ENCODE peak calls at places on chromosome X, in six cellular contexts. M, D, W, O, Q and V are unnamed samples.

GRCh38 chrX:97159916-97160800 is 276.4 kb downstream of the RPA4 start:
- DNase-seq in M (no peak), D (no peak), W (no peak), O (peak; percentile 17), Q (no peak), V (no peak)

GRCh38 chrX:55008571-55009358 is 8.6 kb downstream of the APEX2 start:
- DNase-seq in M (no peak), D (no peak), W (peak; percentile 42), O (no peak), Q (no peak), V (no peak)

GRCh38 chrX:134501942-134502341 is 42.0 kb downstream of the HPRT1 start:
- DNase-seq in M (no peak), D (no peak), W (no peak), O (no peak), Q (no peak), V (no peak)

GRCh38 chrX:110320588-110320987 is 2.7 kb upstream of the AMMECR1 start:
- DNase-seq in M (no peak), D (no peak), W (no peak), O (peak; percentile 12), Q (no peak), V (no peak)

GRCh38 chrX:13898603-13899002 is 81.7 kb upstream of the GPM6B start:
- DNase-seq in M (no peak), D (no peak), W (no peak), O (no peak), Q (no peak), V (no peak)

GRCh38 chrX:40653535-40653934 is 6.2 kb upstream of the CXorf38 start:
- DNase-seq in M (no peak), D (no peak), W (no peak), O (no peak), Q (no peak), V (no peak)

GRCh38 chrX:49172280-49172780 is 632 bp downstream of the PLP2 start:
- DNase-seq in M (no peak), D (no peak), W (peak; percentile 21), O (peak; percentile 57), Q (peak; percentile 83), V (no peak)

GRCh38 chrX:119758682-119759332 is 419 bp downstream of the SOWAHD start:
- DNase-seq in M (no peak), D (no peak), W (peak; percentile 3), O (peak; percentile 36), Q (no peak), V (no peak)

GRCh38 chrX:3184176-3184930 is 143.1 kb downstream of the ARSF start:
- DNase-seq in M (no peak), D (no peak), W (no peak), O (no peak), Q (no peak), V (no peak)

GRCh38 chrX:75061701-75062100 is 94.4 kb downstream of the ABCB7 start:
- DNase-seq in M (no peak), D (no peak), W (no peak), O (no peak), Q (no peak), V (no peak)

GRCh38 chrX:43661521-43662240 is 5.6 kb downstream of the MAOA start:
- DNase-seq in M (no peak), D (no peak), W (no peak), O (no peak), Q (no peak), V (no peak)

GRCh38 chrX:102651968-102652744 is 873 bp downstream of the GPRASP1 start:
- DNase-seq in M (no peak), D (no peak), W (peak; percentile 18), O (peak; percentile 69), Q (no peak), V (no peak)

GRCh38 chrX:76538860-76539259 is 111.3 kb downstream of the MAGEE1 start:
- DNase-seq in M (no peak), D (no peak), W (no peak), O (peak; percentile 27), Q (no peak), V (no peak)

GRCh38 chrX:12396584-12396983 is 258.3 kb downstream of the FRMPD4 start:
- DNase-seq in M (no peak), D (no peak), W (no peak), O (no peak), Q (no peak), V (no peak)

GRCh38 chrX:46788902-46789301 is 30.0 kb upstream of the SLC9A7 start:
- DNase-seq in M (no peak), D (no peak), W (no peak), O (peak; percentile 11), Q (no peak), V (no peak)

GRCh38 chrX:12988797-12989196 is 13.9 kb downstream of the TMSB4X start:
- DNase-seq in M (no peak), D (no peak), W (peak; percentile 73), O (no peak), Q (no peak), V (no peak)

GRCh38 chrX:106022238-106022637 is 16.3 kb downstream of the SERPINA7 start:
- DNase-seq in M (no peak), D (no peak), W (no peak), O (no peak), Q (no peak), V (no peak)

GRCh38 chrX:153333271-153333670 is 682 bp upstream of the ZNF275 start:
- DNase-seq in M (no peak), D (no peak), W (no peak), O (no peak), Q (no peak), V (no peak)

GRCh38 chrX:129577473-129577872 is 37.4 kb downstream of the OCRL start:
- DNase-seq in M (no peak), D (no peak), W (peak; percentile 71), O (no peak), Q (no peak), V (no peak)

GRCh38 chrX:29691044-29691443 is 524.3 kb upstream of the MAGEB2 start:
- DNase-seq in M (no peak), D (no peak), W (no peak), O (no peak), Q (no peak), V (no peak)

GRCh38 chrX:150465856-150466775 is 102.3 kb upstream of the MTM1 start:
- DNase-seq in M (no peak), D (no peak), W (no peak), O (no peak), Q (no peak), V (no peak)

GRCh38 chrX:940691-941090 is 271.8 kb downstream of the CRLF2 start:
- DNase-seq in M (no peak), D (peak; percentile 24), W (no peak), O (no peak), Q (no peak), V (no peak)

GRCh38 chrX:68571292-68572256 is 72.7 kb downstream of the YIPF6 start:
- DNase-seq in M (peak; percentile 39), D (no peak), W (no peak), O (no peak), Q (no peak), V (no peak)

DNA sequence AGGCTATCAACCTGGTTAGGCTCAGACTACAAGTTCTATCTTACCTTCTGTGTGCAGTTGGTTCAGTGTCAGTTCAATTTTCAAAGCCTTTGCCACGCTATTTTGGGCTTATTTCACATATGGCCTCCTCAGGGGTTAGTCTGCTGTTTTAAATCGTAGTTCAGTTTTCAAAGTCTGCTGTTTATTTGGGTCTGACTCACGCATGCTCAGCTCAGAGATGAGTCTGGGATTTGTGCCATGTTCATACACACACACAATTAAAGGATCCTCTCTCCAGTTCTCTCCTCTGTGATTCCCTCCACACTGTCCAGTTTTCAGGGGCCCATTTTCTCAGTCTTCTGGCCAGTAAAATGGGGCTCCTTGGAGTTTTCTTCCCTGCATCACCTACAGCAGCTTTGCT is 32.2 kb upstream of the ZFX start:
- DNase-seq in M (no peak), D (no peak), W (peak; percentile 37), O (no peak), Q (no peak), V (no peak)
- TF ChIP-seq POLR2AphosphoS5 in M (no peak), D (peak; percentile 16), W (no peak), O (no peak), Q (no peak), V (no peak)

GRCh38 chrX:45517090-45517973 is 316.7 kb upstream of the DIPK2B start:
- DNase-seq in M (no peak), D (no peak), W (peak; percentile 58), O (peak; percentile 33), Q (no peak), V (no peak)

GRCh38 chrX:45515262-45516215 is 314.9 kb upstream of the DIPK2B start:
- DNase-seq in M (no peak), D (no peak), W (peak; percentile 67), O (peak; percentile 44), Q (peak; percentile 79), V (peak; percentile 96)

GRCh38 chrX:45508459-45508858 is 307.8 kb upstream of the DIPK2B start:
- DNase-seq in M (no peak), D (no peak), W (peak; percentile 57), O (no peak), Q (no peak), V (no peak)

GRCh38 chrX:45518552-45518951 is 317.9 kb upstream of the DIPK2B start:
- DNase-seq in M (no peak), D (no peak), W (peak; percentile 6), O (no peak), Q (no peak), V (no peak)

DNA sequence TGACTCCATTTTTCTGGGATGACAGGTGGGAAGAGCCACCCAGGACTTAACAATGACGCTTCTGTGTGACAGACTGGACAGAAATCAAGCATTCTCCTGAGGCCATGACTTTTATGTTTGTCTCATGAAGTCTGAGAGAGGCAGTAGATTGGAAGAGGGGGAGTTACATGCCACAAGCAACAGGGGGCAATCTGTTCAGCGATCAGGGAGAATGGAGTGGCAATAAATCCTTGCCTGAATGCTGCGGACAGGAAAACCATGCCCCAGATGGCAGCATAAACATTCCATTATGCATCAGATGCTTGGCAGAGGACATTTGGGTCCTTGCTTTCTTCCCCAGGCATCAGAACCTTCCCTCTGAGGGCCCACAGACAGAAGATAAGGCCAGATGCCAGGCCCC is 312.4 kb upstream of the DIPK2B start:
- DNase-seq in M (no peak), D (no peak), W (no peak), O (no peak), Q (no peak), V (no peak)
- H3K4me1 ChIP-seq in M (no peaks in the 10 kb centered on the region), D (peaks cover 46% of the 10 kb centered on the region), W (peaks cover 35% of the 10 kb centered on the region), O (no peaks in the 10 kb centered on the region), Q (peaks cover 14% of the 10 kb centered on the region), V (peaks cover 8% of the 10 kb centered on the region)

GRCh38 chrX:154355776-154356140 is 18.7 kb downstream of the FLNA start:
- DNase-seq in M (no peak), D (no peak), W (no peak), O (no peak), Q (no peak), V (no peak)
- TF ChIP-seq POLR2AphosphoS5 in M (no peak), D (no peak), W (no peak), O (no peak), Q (no peak), V (no peak)

GRCh38 chrX:15914486-15914885 is 59.9 kb upstream of the AP1S2 start:
- DNase-seq in M (no peak), D (no peak), W (no peak), O (no peak), Q (no peak), V (no peak)

GRCh38 chrX:15911729-15912550 is 57.3 kb upstream of the AP1S2 start:
- DNase-seq in M (no peak), D (no peak), W (no peak), O (no peak), Q (no peak), V (no peak)

GRCh38 chrX:15916704-15917084 is 62.1 kb upstream of the AP1S2 start:
- DNase-seq in M (no peak), D (no peak), W (peak; percentile 83), O (no peak), Q (no peak), V (no peak)

GRCh38 chrX:15915959-15916703 is 61.5 kb upstream of the AP1S2 start:
- DNase-seq in M (no peak), D (no peak), W (no peak), O (no peak), Q (no peak), V (no peak)

GRCh38 chrX:15913161-15913560 is 58.5 kb upstream of the AP1S2 start:
- DNase-seq in M (no peak), D (no peak), W (no peak), O (no peak), Q (no peak), V (no peak)
- H3K4me1 ChIP-seq in M (no peaks in the 10 kb centered on the region), D (peaks cover 7% of the 10 kb centered on the region), W (peaks cover 15% of the 10 kb centered on the region), O (peaks cover 11% of the 10 kb centered on the region), Q (no peaks in the 10 kb centered on the region), V (no peaks in the 10 kb centered on the region)